ENCODE peak calls at places on chromosome 2, in five cellular contexts. One of them, this sample, is unnamed.

GRCh38 chr2:96685592-96686459 is 43.3 kb downstream of the FER1L5 start:
- DNase-seq in epithelial cell of proximal tubule: no peak
- DNase-seq in brain microvascular endothelial cell: no peak
- DNase-seq in activated effector memory CD4-positive, alpha-beta T cell treated with anti-CD3 and anti-CD28 coated beads, Interleukin-2, amount 50 U/mL, for 16 hours: no peak
- DNase-seq in hippocampal formation: no peak
- DNase-seq in this sample: no peak

GRCh38 chr2:234128606-234129005 is 78.1 kb downstream of the SPP2 start:
- DNase-seq in epithelial cell of proximal tubule: no peak
- DNase-seq in activated effector memory CD4-positive, alpha-beta T cell treated with anti-CD3 and anti-CD28 coated beads, Interleukin-2, amount 50 U/mL, for 16 hours: no peak
- DNase-seq in hippocampal formation: no peak
- DNase-seq in brain microvascular endothelial cell: no peak
- DNase-seq in this sample: no peak

GRCh38 chr2:234329202-234329930 is 167.5 kb downstream of the ARL4C start:
- DNase-seq in hippocampal formation: no peak
- DNase-seq in brain microvascular endothelial cell: no peak
- DNase-seq in activated effector memory CD4-positive, alpha-beta T cell treated with anti-CD3 and anti-CD28 coated beads, Interleukin-2, amount 50 U/mL, for 16 hours: no peak
- DNase-seq in epithelial cell of proximal tubule: no peak
- DNase-seq in this sample: no peak

GRCh38 chr2:101223814-101224231 is 28.9 kb upstream of the CNOT11 start:
- DNase-seq in epithelial cell of proximal tubule: no peak
- DNase-seq in activated effector memory CD4-positive, alpha-beta T cell treated with anti-CD3 and anti-CD28 coated beads, Interleukin-2, amount 50 U/mL, for 16 hours: peak; percentile 71
- DNase-seq in hippocampal formation: no peak
- DNase-seq in brain microvascular endothelial cell: no peak
- DNase-seq in this sample: no peak

GRCh38 chr2:175600024-175600831 is 401.8 kb downstream of the LNPK start:
- DNase-seq in brain microvascular endothelial cell: no peak
- DNase-seq in activated effector memory CD4-positive, alpha-beta T cell treated with anti-CD3 and anti-CD28 coated beads, Interleukin-2, amount 50 U/mL, for 16 hours: no peak
- DNase-seq in epithelial cell of proximal tubule: no peak
- DNase-seq in hippocampal formation: no peak
- DNase-seq in this sample: no peak

GRCh38 chr2:187774551-187775071 is 220.4 kb upstream of the TFPI start:
- DNase-seq in epithelial cell of proximal tubule: no peak
- DNase-seq in brain microvascular endothelial cell: no peak
- DNase-seq in hippocampal formation: no peak
- DNase-seq in activated effector memory CD4-positive, alpha-beta T cell treated with anti-CD3 and anti-CD28 coated beads, Interleukin-2, amount 50 U/mL, for 16 hours: no peak
- DNase-seq in this sample: no peak

GRCh38 chr2:17518212-17519154 is at the start of gene RAD51AP2:
- DNase-seq in hippocampal formation: peak; percentile 32
- DNase-seq in brain microvascular endothelial cell: peak; percentile 89
- DNase-seq in epithelial cell of proximal tubule: no peak
- DNase-seq in activated effector memory CD4-positive, alpha-beta T cell treated with anti-CD3 and anti-CD28 coated beads, Interleukin-2, amount 50 U/mL, for 16 hours: no peak
- DNase-seq in this sample: peak; percentile 91

GRCh38 chr2:121709776-121710469 is 26.8 kb downstream of the NIFK start:
- DNase-seq in brain microvascular endothelial cell: no peak
- DNase-seq in activated effector memory CD4-positive, alpha-beta T cell treated with anti-CD3 and anti-CD28 coated beads, Interleukin-2, amount 50 U/mL, for 16 hours: peak; percentile 25
- DNase-seq in epithelial cell of proximal tubule: no peak
- DNase-seq in hippocampal formation: no peak
- DNase-seq in this sample: no peak